ENCODE peak calls at places on chromosomes 3 and 15, in nine cellular contexts. V, Q, F, A, W, Y, J, B and G are unnamed samples.
A peak's percentile ranks its signal among the peaks of the same experiment; 100 is the strongest.

GRCh38 chr15:26771917-26772587 is 814 bp downstream of the GABRB3 start:
- DNase-seq in V (peak; percentile 87), Q (no peak), F (no peak), A (no peak), W (no peak), Y (no peak), J (no peak), B (no peak), G (no peak)

GRCh38 chr15:69082041-69082502 is 67.6 kb downstream of the NOX5 start:
- DNase-seq in V (no peak), Q (no peak), F (no peak), A (no peak), W (no peak), Y (no peak), J (no peak), B (no peak), G (no peak)

GRCh38 chr3:123353852-123354238 is 95.0 kb downstream of the ADCY5 start:
- DNase-seq in V (no peak), Q (no peak), F (no peak), A (no peak), W (no peak), Y (no peak), J (no peak), B (no peak), G (no peak)

GRCh38 chr3:134311265-134311664 is 60.6 kb upstream of the RYK start:
- DNase-seq in V (no peak), Q (no peak), F (no peak), A (no peak), W (peak; percentile 11), Y (no peak), J (no peak), B (no peak), G (no peak)

GRCh38 chr3:99250272-99250671 is 348.8 kb upstream of the DCBLD2 start:
- DNase-seq in V (no peak), Q (no peak), F (no peak), A (no peak), W (no peak), Y (no peak), J (no peak), B (no peak), G (no peak)

GRCh38 chr3:158102660-158103085 is 3.5 kb downstream of the SHOX2 start:
- DNase-seq in V (no peak), Q (no peak), F (no peak), A (no peak), W (no peak), Y (no peak), J (peak; percentile 13), B (no peak), G (no peak)

GRCh38 chr3:81249540-81250029 is 511.9 kb downstream of the GBE1 start:
- DNase-seq in V (no peak), Q (no peak), F (no peak), A (no peak), W (peak; percentile 2), Y (no peak), J (no peak), B (no peak), G (no peak)

GRCh38 chr3:63937661-63938651 is 25.8 kb upstream of the SCAANT1 start:
- DNase-seq in V (no peak), Q (no peak), F (no peak), A (no peak), W (no peak), Y (no peak), J (no peak), B (no peak), G (no peak)

GRCh38 chr3:183981990-183982658 is 35.6 kb downstream of the ABCC5 start:
- DNase-seq in V (no peak), Q (no peak), F (no peak), A (no peak), W (no peak), Y (no peak), J (no peak), B (no peak), G (no peak)